ENCODE peak calls at places on chromosome 21, in four cellular contexts. B is IMR-90, Y is H1, H is mesendoderm. Z is an unnamed sample.

GRCh38 chr21:41167348-41168342 is at the start of gene BACE2:
- DNase-seq in B (peak), Y (no peak), H (peak), Z (peak)

GRCh38 chr21:37220433-37220980 is 46.6 kb downstream of the VPS26C start:
- DNase-seq in B (peak), Y (no peak), H (peak), Z (no peak)

GRCh38 chr21:16028163-16028562 is 298.4 kb downstream of the USP25 start:
- DNase-seq in B (no peak), Y (no peak), H (no peak), Z (no peak)

GRCh38 chr21:25571726-25572121 is 35.6 kb downstream of the MRPL39 start:
- DNase-seq in B (no peak), Y (no peak), H (no peak), Z (no peak)

GRCh38 chr21:43864806-43865470 is at the start of gene AGPAT3:
- DNase-seq in B (no peak), Y (no peak), H (no peak), Z (no peak)

GRCh38 chr21:26437326-26438009 is 135.6 kb downstream of the CYYR1 start:
- DNase-seq in B (no peak), Y (no peak), H (no peak), Z (peak)

GRCh38 chr21:44515359-44516165 is 24.4 kb downstream of the KRTAP10-1 start:
- DNase-seq in B (no peak), Y (no peak), H (no peak), Z (no peak)

GRCh38 chr21:43307677-43308070 is 119.3 kb downstream of the SIK1 start:
- DNase-seq in B (no peak), Y (no peak), H (no peak), Z (no peak)

GRCh38 chr21:42461881-42462877 is 33.8 kb downstream of the RSPH1 start:
- DNase-seq in B (no peak), Y (no peak), H (peak), Z (peak)

GRCh38 chr21:37365657-37366487 is 701 bp upstream of the DYRK1A start:
- DNase-seq in B (peak), Y (no peak), H (peak), Z (peak)

GRCh38 chr21:25369524-25370300 is 237.6 kb downstream of the MRPL39 start:
- DNase-seq in B (peak), Y (no peak), H (no peak), Z (no peak)

GRCh38 chr21:34595457-34595856 is 19.5 kb downstream of the RCAN1 start:
- DNase-seq in B (no peak), Y (no peak), H (no peak), Z (no peak)

GRCh38 chr21:44511219-44511937 is 28.6 kb downstream of the KRTAP10-1 start:
- DNase-seq in B (no peak), Y (no peak), H (no peak), Z (no peak)

GRCh38 chr21:43935711-43936110 is 70.7 kb downstream of the AGPAT3 start:
- DNase-seq in B (no peak), Y (no peak), H (no peak), Z (no peak)

GRCh38 chr21:17428484-17428869 is 84.4 kb upstream of the CXADR start:
- DNase-seq in B (no peak), Y (no peak), H (no peak), Z (no peak)

GRCh38 chr21:44267655-44268142 is 6.0 kb upstream of the DNMT3L start:
- DNase-seq in B (no peak), Y (no peak), H (no peak), Z (no peak)

GRCh38 chr21:20187028-20187427 is 811.2 kb upstream of the NCAM2 start:
- DNase-seq in B (no peak), Y (no peak), H (no peak), Z (no peak)

GRCh38 chr21:38333290-38334272 is 76.8 kb downstream of the KCNJ15 start:
- DNase-seq in B (no peak), Y (no peak), H (peak), Z (no peak)

GRCh38 chr21:42751866-42752265 is 98.4 kb downstream of the PDE9A start:
- DNase-seq in B (no peak), Y (no peak), H (no peak), Z (no peak)

GRCh38 chr21:19011448-19011847 is 607.9 kb upstream of the TMPRSS15 start:
- DNase-seq in B (no peak), Y (no peak), H (no peak), Z (no peak)

GRCh38 chr21:14241322-14241721 is 25.4 kb downstream of the RBM11 start:
- DNase-seq in B (no peak), Y (no peak), H (no peak), Z (no peak)

GRCh38 chr21:46667735-46668380 is 32.4 kb downstream of the PRMT2 start:
- DNase-seq in B (peak), Y (no peak), H (peak), Z (peak)

DNA sequence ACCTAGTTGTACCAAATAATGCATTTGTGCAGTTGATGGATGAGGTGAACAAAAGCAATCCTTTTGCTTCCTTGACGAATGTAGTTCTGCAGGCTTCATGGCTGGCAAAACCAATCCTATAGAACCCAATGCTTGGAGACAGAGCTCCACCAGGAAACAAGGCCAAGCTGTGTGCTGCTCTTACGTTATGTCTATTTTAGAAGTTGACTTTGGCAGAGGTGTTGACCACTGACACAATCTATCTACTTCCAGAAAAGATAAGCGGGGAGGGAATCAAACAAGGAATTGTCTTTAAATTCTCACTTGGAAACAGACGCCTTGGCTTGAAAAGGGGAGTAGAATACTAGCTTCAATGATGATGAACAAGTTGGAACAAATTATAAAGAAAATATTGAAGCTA is 211.2 kb downstream of the SETD4 start:
- DNase-seq in B (peak), Y (no peak), H (no peak), Z (no peak)
- H3K9ac ChIP-seq in B (no peak), Y (no peak), H (no peak), Z (no peak)

DNA sequence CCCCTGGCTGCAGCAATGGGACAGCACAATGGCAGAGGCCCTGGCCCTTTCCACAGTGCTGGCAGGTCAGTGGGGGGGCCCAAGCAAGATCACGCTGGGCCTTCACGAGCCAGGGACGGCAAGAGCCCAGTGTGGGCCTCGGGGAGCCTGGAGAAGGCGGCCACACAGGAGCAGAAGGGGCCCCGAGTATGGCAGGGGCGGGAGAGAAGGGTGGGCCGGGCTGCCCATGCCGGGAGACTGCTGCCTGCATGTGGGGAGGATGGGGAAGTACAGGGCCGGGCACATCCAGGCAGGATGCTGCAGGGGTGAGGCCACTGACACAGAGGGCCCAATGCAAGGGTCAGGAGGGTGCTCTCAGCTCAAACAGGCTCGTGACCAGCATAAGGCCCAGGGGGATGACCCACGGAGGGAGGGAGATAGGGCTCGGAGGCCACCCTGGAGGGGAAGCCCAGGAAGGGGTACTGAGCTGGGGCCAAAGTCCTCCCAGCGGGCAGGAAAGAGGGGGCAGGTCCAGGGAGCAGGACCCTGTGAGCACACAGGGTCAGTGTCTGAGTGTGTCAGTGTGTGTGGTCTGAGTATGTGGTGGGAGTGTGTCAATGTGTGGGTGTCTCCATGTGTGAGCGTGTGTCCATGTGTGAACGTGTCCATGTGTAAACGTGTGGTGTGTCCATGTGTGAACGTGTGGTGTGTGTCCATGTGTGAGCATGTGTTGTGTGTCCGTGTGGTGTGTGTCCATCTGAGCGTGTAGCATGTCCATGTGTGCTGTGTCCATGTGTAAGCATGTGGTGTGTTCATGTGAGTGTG is 13.1 kb downstream of the SLC19A1 start:
- DNase-seq in B (no peak), Y (no peak), H (no peak), Z (no peak)
- H4K5ac ChIP-seq in B (no peak), Y (no peak), H (no peak), Z (no peak)

DNA sequence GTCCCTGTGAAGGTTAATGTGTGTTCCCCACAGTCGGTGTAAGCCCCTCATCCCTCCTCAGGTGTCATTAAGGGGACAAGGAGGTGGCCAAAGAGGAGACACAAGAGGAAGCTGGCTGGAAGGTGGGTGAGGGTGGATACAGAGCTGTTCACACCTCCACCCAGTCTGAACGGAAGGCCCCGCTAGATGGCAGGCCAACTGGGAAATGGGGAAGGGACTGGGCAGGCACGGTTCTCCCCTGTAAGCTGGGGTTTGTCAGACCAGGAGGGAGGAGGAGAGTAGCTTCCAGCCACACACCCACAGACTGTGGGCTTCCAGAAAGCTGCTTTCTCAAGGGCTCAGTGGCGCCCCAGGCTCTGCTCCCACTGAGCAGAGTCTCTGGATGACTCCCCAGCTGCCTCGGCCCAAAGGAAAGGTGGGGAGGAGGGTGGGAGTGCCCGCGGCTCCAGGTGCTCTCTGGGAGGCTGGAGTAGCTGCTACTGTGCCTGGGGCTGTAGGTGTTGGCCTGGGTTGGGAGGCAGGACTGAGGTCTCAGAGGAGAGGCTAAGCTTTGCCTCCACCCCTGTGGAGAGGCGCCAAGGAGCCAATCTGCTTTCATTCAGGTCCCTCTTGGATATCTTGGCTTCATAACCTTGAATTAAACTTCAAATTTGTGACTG is 41.2 kb downstream of the PCP4 start:
- DNase-seq in B (no peak), Y (no peak), H (peak), Z (peak)
- H3K4me2 ChIP-seq in B (no peak), Y (no peak), H (no peak), Z (no peak)

DNA sequence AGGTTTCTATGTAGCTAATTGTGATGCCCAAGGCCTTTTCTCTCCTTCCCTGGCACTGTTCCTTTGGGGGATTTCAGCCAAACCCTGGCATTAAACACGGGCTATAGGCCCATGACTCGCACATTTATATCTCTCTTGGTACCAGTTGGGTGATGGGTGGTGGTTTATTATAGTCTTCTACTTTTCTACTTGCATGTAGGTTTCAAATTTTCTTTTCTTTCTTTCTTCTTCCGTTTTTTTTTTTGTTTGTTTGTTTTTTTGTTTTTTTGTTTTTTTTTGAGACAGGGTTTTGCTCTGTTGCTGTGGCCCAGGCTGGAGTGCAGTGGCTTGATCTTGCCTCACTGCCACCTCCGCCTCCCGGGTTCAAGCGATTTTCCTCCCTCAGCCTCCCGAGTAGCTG is 1.1 kb downstream of the IL10RB start:
- DNase-seq in B (no peak), Y (no peak), H (no peak), Z (no peak)
- H3K9ac ChIP-seq in B (peak), Y (no peak), H (no peak), Z (no peak)

GRCh38 chr21:23812485-23812884 is 1794.8 kb downstream of the MRPL39 start:
- DNase-seq in B (no peak), Y (no peak), H (no peak), Z (no peak)
- H4K5ac ChIP-seq in B (no peak), Y (no peak), H (no peak), Z (no peak)

GRCh38 chr21:22711636-22712035 is 1713.4 kb downstream of the NCAM2 start:
- DNase-seq in B (no peak), Y (no peak), H (no peak), Z (no peak)

GRCh38 chr21:22710725-22711124 is 1712.5 kb downstream of the NCAM2 start:
- DNase-seq in B (no peak), Y (no peak), H (no peak), Z (no peak)
- H3K4me2 ChIP-seq in B (no peak), Y (no peak), H (no peak), Z (no peak)

DNA sequence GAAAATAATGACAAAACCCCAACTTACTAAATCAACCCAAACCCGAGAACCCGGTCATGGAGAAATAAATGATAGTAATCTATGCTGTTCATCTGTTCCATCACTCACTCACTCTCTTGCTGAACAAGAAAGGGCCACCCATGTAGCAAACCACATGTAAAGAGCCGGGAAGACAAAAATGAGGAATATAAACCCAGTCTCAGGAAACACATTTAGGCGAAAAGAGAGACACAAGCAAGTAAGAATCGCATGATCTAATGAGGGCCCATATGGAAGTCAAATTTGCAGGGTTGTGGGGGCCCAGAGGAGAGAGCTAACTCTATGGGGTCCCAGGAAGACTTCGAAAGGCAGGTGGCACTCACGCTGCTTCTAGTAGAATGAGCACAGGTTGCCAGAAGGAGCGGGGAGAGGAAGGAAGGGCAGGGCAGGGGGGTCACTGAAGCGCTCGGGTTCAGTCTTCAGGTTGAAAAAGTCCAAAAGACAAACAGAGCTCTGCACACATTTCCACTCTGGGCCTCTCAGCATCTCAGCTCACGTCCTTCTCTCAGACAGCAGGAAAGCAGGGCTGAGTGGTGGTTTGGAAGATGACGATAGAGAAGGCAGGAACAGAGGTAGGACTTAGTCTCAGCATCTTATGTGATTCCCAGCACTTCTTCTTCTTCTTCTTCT is 142.9 kb upstream of the KRTAP19-8 start:
- DNase-seq in B (no peak), Y (no peak), H (no peak), Z (no peak)
- H3K9ac ChIP-seq in B (no peak), Y (no peak), H (no peak), Z (no peak)